ENCODE peak calls at places on chromosome 4, in seven cellular contexts. One of them, this sample, is unnamed.

GRCh38 chr4:138507527-138507926 is 265.4 kb upstream of the SLC7A11 start:
- DNase-seq in HCT116: no peak
- DNase-seq in GM12878: no peak
- DNase-seq in HepG2: no peak
- DNase-seq in NT2/D1: no peak
- DNase-seq in SK-N-SH: no peak
- DNase-seq in K562: no peak
- DNase-seq in this sample: no peak

GRCh38 chr4:20639346-20639745 is 60.9 kb upstream of the PACRGL start:
- DNase-seq in K562: no peak
- DNase-seq in NT2/D1: no peak
- DNase-seq in SK-N-SH: no peak
- DNase-seq in HCT116: no peak
- DNase-seq in HepG2: no peak
- DNase-seq in GM12878: no peak
- DNase-seq in this sample: no peak

GRCh38 chr4:160038560-160038959 is 935.7 kb downstream of the RAPGEF2 start:
- DNase-seq in GM12878: no peak
- DNase-seq in HepG2: no peak
- DNase-seq in SK-N-SH: no peak
- DNase-seq in K562: no peak
- DNase-seq in HCT116: no peak
- DNase-seq in NT2/D1: no peak
- DNase-seq in this sample: no peak

GRCh38 chr4:15007201-15007600 is 4.9 kb downstream of the CPEB2 start:
- DNase-seq in HepG2: no peak
- DNase-seq in NT2/D1: no peak
- DNase-seq in K562: peak; percentile 21
- DNase-seq in HCT116: no peak
- DNase-seq in GM12878: no peak
- DNase-seq in SK-N-SH: peak; percentile 6
- DNase-seq in this sample: no peak

GRCh38 chr4:157992038-157992706 is 180.7 kb downstream of the GASK1B start:
- DNase-seq in HepG2: peak; percentile 60
- DNase-seq in HCT116: peak; percentile 73
- DNase-seq in GM12878: no peak
- DNase-seq in K562: peak; percentile 57
- DNase-seq in SK-N-SH: peak; percentile 10
- DNase-seq in NT2/D1: peak; percentile 38
- DNase-seq in this sample: no peak

GRCh38 chr4:124181045-124181444 is 531.5 kb downstream of the ANKRD50 start:
- DNase-seq in HCT116: no peak
- DNase-seq in K562: no peak
- DNase-seq in NT2/D1: no peak
- DNase-seq in SK-N-SH: no peak
- DNase-seq in GM12878: no peak
- DNase-seq in HepG2: no peak
- DNase-seq in this sample: no peak

GRCh38 chr4:87005369-87005689 is 70.5 kb downstream of the AFF1 start:
- DNase-seq in NT2/D1: no peak
- DNase-seq in HepG2: no peak
- DNase-seq in SK-N-SH: no peak
- DNase-seq in K562: no peak
- DNase-seq in GM12878: no peak
- DNase-seq in HCT116: no peak
- DNase-seq in this sample: no peak

GRCh38 chr4:179605196-179605595 is 2163.0 kb upstream of the AGA start:
- DNase-seq in K562: no peak
- DNase-seq in HepG2: no peak
- DNase-seq in NT2/D1: no peak
- DNase-seq in GM12878: no peak
- DNase-seq in HCT116: no peak
- DNase-seq in SK-N-SH: no peak
- DNase-seq in this sample: no peak

GRCh38 chr4:138488527-138488926 is 246.4 kb upstream of the SLC7A11 start:
- DNase-seq in HepG2: no peak
- DNase-seq in NT2/D1: no peak
- DNase-seq in GM12878: no peak
- DNase-seq in SK-N-SH: no peak
- DNase-seq in HCT116: no peak
- DNase-seq in K562: peak; percentile 70
- DNase-seq in this sample: no peak

GRCh38 chr4:139719381-139720101 is 53.9 kb downstream of the MGST2 start:
- DNase-seq in K562: no peak
- DNase-seq in SK-N-SH: no peak
- DNase-seq in HepG2: no peak
- DNase-seq in HCT116: no peak
- DNase-seq in GM12878: no peak
- DNase-seq in NT2/D1: no peak
- DNase-seq in this sample: no peak

GRCh38 chr4:76799139-76799538 is 98.8 kb downstream of the SOWAHB start:
- DNase-seq in SK-N-SH: no peak
- DNase-seq in K562: no peak
- DNase-seq in NT2/D1: no peak
- DNase-seq in GM12878: no peak
- DNase-seq in HepG2: no peak
- DNase-seq in HCT116: no peak
- DNase-seq in this sample: no peak

GRCh38 chr4:55921093-55921492 is 27.7 kb upstream of the CEP135 start:
- DNase-seq in SK-N-SH: no peak
- DNase-seq in NT2/D1: no peak
- DNase-seq in K562: no peak
- DNase-seq in GM12878: no peak
- DNase-seq in HCT116: no peak
- DNase-seq in HepG2: no peak
- DNase-seq in this sample: no peak

DNA sequence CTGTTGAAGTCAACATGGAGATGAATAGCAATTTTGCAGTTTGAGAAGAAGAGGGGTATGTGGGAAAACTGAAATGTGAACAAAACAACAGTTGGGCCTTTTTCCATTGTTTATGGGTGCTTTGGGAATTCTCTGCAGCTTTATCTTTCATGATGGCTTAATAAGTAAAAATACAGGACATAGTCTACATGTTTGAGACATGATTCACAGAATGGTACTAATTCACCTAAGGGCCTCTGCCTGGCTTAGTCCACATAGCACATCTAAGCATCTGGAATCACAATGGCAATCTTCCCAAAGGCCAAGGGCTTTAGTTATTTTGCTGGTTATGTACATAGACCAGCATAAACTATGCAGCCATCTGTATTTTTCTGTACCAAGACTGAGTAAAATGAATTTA is 512.8 kb upstream of the FAT1 start:
- DNase-seq in K562: no peak
- DNase-seq in HepG2: no peak
- DNase-seq in GM12878: no peak
- DNase-seq in NT2/D1: no peak
- DNase-seq in SK-N-SH: no peak
- DNase-seq in HCT116: no peak
- DNase-seq in this sample: no peak
- TF ChIP-seq YY1 in K562: no peak
- TF ChIP-seq YY1 in HepG2: no peak
- TF ChIP-seq YY1 in GM12878: no peak
- TF ChIP-seq YY1 in NT2/D1: no peak
- TF ChIP-seq YY1 in SK-N-SH: no peak
- TF ChIP-seq YY1 in HCT116: no peak
- TF ChIP-seq YY1 in this sample: no peak

GRCh38 chr4:41132055-41132683 is 82.2 kb downstream of the APBB2 start:
- DNase-seq in NT2/D1: no peak
- DNase-seq in HCT116: no peak
- DNase-seq in SK-N-SH: no peak
- DNase-seq in HepG2: peak; percentile 94
- DNase-seq in K562: no peak
- DNase-seq in GM12878: no peak
- DNase-seq in this sample: no peak
- H3K4me3 ChIP-seq in NT2/D1: no peak overlapping the region
- H3K4me3 ChIP-seq in HCT116: no peak overlapping the region
- H3K4me3 ChIP-seq in SK-N-SH: no peak overlapping the region
- H3K4me3 ChIP-seq in HepG2: peak overlapping the region; percentile 34
- H3K4me3 ChIP-seq in K562: no peak overlapping the region
- H3K4me3 ChIP-seq in GM12878: no peak overlapping the region
- H3K4me3 ChIP-seq in this sample: no peak overlapping the region

GRCh38 chr4:39621582-39621981 is 17.1 kb downstream of the SMIM14 start:
- DNase-seq in SK-N-SH: no peak
- DNase-seq in NT2/D1: no peak
- DNase-seq in HCT116: peak; percentile 51
- DNase-seq in GM12878: no peak
- DNase-seq in K562: peak; percentile 66
- DNase-seq in HepG2: peak; percentile 88
- DNase-seq in this sample: no peak
- H3K9ac ChIP-seq in SK-N-SH: peak overlapping the region; percentile 26
- H3K9ac ChIP-seq in NT2/D1: no peak overlapping the region
- H3K9ac ChIP-seq in HCT116: peak overlapping the region; percentile 36
- H3K9ac ChIP-seq in GM12878: no peak overlapping the region
- H3K9ac ChIP-seq in K562: no peak overlapping the region
- H3K9ac ChIP-seq in HepG2: no peak overlapping the region
- H3K9ac ChIP-seq in this sample: no peak overlapping the region

DNA sequence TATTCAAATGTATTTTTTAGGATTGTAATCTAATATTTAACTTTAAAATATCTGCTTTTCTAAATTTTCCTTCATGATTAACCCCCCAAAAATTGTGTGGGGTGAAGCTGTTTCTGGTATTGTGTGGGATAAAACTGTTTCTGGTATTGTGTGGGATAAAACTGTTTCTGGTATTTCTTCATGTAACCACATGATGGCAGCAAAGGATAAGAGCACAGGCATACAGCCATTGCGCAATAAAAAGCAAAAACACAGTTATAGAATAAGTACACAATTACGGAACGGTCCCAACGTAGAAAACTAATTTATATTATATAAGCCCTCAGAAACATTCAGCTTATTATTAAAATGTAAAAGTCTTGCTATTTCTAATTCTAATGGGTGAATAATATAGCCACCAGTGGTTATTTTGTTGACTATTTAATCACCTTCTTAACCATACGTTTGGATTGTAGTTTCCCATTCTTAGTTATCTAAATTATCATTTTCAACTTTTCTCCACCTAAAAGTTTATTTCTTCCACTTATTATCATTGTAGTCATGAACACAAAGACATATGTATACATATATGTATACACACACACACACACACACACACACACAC is 333.9 kb upstream of the FSTL5 start:
- DNase-seq in GM12878: no peak
- DNase-seq in NT2/D1: no peak
- DNase-seq in HCT116: peak; percentile 15
- DNase-seq in SK-N-SH: peak; percentile 34
- DNase-seq in K562: peak; percentile 5
- DNase-seq in HepG2: peak; percentile 30
- DNase-seq in this sample: no peak
- TF ChIP-seq YY1 in GM12878: peak; percentile 53
- TF ChIP-seq YY1 in NT2/D1: no peak
- TF ChIP-seq YY1 in HCT116: no peak
- TF ChIP-seq YY1 in SK-N-SH: no peak
- TF ChIP-seq YY1 in K562: no peak
- TF ChIP-seq YY1 in HepG2: no peak
- TF ChIP-seq YY1 in this sample: no peak

DNA sequence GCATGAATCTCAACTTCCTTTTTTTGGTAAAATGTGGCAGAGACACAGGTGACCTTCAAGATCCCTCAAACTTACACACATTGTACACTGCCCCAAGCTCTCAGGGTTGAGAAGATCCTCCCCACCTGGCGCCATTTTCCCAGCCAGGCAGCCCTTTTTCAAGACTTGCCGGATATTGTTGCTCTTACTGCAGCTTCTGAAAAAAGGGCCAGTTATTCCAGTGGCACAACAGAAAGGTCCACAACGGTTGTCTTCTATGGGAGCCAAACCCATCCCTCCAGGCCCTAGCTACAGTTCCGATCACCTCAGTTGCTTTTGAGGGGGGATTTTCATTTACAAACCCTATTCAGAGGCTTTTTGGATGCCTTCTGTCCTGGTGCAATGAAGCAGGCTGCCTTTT is 101.1 kb downstream of the CHIC2 start:
- DNase-seq in SK-N-SH: no peak
- DNase-seq in NT2/D1: no peak
- DNase-seq in GM12878: no peak
- DNase-seq in K562: no peak
- DNase-seq in HCT116: no peak
- DNase-seq in HepG2: no peak
- DNase-seq in this sample: no peak
- H3K4me3 ChIP-seq in SK-N-SH: no peak overlapping the region
- H3K4me3 ChIP-seq in NT2/D1: no peak overlapping the region
- H3K4me3 ChIP-seq in GM12878: no peak overlapping the region
- H3K4me3 ChIP-seq in K562: no peak overlapping the region
- H3K4me3 ChIP-seq in HCT116: no peak overlapping the region
- H3K4me3 ChIP-seq in HepG2: no peak overlapping the region
- H3K4me3 ChIP-seq in this sample: no peak overlapping the region

GRCh38 chr4:177726111-177726510 is 283.9 kb upstream of the AGA start:
- DNase-seq in NT2/D1: no peak
- DNase-seq in HCT116: no peak
- DNase-seq in HepG2: peak; percentile 1
- DNase-seq in K562: no peak
- DNase-seq in SK-N-SH: no peak
- DNase-seq in GM12878: no peak
- DNase-seq in this sample: no peak

DNA sequence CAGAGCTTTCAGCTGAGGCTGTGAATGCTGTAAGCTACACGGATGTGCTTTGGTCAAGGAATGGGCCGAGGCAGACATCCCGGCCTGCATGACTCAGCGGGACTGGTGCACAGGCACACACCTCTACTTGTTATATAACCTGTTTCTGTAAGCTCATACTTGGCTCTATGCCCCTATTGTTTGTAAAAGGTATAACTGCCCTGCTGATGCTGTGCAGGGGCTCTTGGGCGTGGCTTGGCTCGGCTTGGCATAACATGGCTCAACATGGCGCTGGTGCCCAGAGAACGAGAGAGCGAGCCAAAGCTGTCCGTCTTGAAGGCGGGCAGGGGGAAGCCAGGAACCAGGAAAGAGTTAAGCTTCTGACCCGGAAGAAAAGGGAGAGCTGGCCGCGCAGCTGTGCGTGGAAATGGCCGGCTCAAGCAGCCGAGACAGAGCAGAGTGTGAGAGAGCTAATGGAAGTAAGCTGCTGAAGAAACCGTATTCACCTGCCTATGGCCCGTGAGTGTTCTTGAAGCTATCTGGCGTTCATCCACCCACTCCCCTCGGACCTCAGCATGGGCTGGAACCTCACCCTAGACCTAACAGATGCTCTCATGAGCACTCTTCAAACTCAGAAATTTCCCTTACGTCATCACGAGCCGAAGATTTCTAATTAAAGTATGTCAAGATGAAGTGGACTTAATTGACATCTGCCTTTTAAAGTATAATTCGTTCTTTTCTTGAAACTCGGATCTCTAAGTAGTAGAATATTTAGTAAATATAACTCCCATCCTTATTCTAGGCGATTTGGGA is 286.3 kb upstream of the AGA start:
- DNase-seq in GM12878: no peak
- DNase-seq in SK-N-SH: no peak
- DNase-seq in K562: peak; percentile 28
- DNase-seq in HCT116: peak; percentile 89
- DNase-seq in HepG2: peak; percentile 2
- DNase-seq in NT2/D1: no peak
- DNase-seq in this sample: no peak
- H3K9ac ChIP-seq in GM12878: no peak overlapping the region
- H3K9ac ChIP-seq in SK-N-SH: no peak overlapping the region
- H3K9ac ChIP-seq in K562: no peak overlapping the region
- H3K9ac ChIP-seq in HCT116: peak overlapping the region; percentile 64
- H3K9ac ChIP-seq in HepG2: no peak overlapping the region
- H3K9ac ChIP-seq in NT2/D1: no peak overlapping the region
- H3K9ac ChIP-seq in this sample: no peak overlapping the region

DNA sequence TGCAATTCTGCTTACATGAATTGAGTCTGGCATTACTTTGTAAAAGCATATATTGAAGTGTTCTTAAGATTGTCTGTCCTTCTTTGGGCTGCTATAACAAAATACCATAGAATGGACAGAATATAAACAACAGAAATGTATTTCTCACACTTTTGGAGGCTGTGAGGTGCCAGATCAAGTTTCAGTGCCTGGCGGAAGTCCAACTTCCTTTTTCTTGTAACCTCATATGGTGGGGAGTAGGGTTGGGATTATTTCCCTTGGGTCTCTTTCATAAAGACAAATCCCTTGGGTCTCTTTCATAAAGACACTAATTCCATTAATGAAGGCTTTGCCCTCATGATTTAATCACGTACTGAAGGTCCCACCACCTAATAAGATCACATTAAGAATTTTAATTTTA is 199.3 kb upstream of the GRID2 start:
- DNase-seq in K562: peak; percentile 6
- DNase-seq in HCT116: no peak
- DNase-seq in HepG2: no peak
- DNase-seq in SK-N-SH: no peak
- DNase-seq in NT2/D1: no peak
- DNase-seq in GM12878: no peak
- DNase-seq in this sample: no peak
- TF ChIP-seq YY1 in K562: no peak
- TF ChIP-seq YY1 in HCT116: no peak
- TF ChIP-seq YY1 in HepG2: no peak
- TF ChIP-seq YY1 in SK-N-SH: no peak
- TF ChIP-seq YY1 in NT2/D1: no peak
- TF ChIP-seq YY1 in GM12878: no peak
- TF ChIP-seq YY1 in this sample: no peak

This sample was measured in H1.